ENCODE peak calls at places on chromosomes 6 and 20, in seven cellular contexts. One of them, this sample, is unnamed.

GRCh38 chr20:23497458-23498026 is 6.6 kb downstream of the CST8 start:
- DNase-seq in dorsolateral prefrontal cortex: no peak
- DNase-seq in HCT116: no peak
- DNase-seq in pancreas: no peak
- DNase-seq in neural crest cell: no peak
- DNase-seq in Calu3: no peak
- DNase-seq in GM20000: no peak
- DNase-seq in this sample: no peak

GRCh38 chr20:44357020-44357419 is 1.5 kb downstream of the HNF4A start:
- DNase-seq in dorsolateral prefrontal cortex: no peak
- DNase-seq in HCT116: no peak
- DNase-seq in pancreas: peak
- DNase-seq in neural crest cell: no peak
- DNase-seq in Calu3: no peak
- DNase-seq in GM20000: no peak
- DNase-seq in this sample: no peak

GRCh38 chr6:82364087-82365010 is 732 bp downstream of the TPBG start:
- DNase-seq in dorsolateral prefrontal cortex: peak
- DNase-seq in HCT116: peak
- DNase-seq in pancreas: peak
- DNase-seq in neural crest cell: peak
- DNase-seq in Calu3: peak
- DNase-seq in GM20000: peak
- DNase-seq in this sample: peak

GRCh38 chr6:30151580-30151979 is 9.4 kb downstream of the TRIM10 start:
- DNase-seq in dorsolateral prefrontal cortex: no peak
- DNase-seq in HCT116: no peak
- DNase-seq in pancreas: no peak
- DNase-seq in neural crest cell: no peak
- DNase-seq in Calu3: no peak
- DNase-seq in GM20000: no peak
- DNase-seq in this sample: no peak

GRCh38 chr6:36368921-36369880 is 18.3 kb downstream of the ETV7 start:
- DNase-seq in dorsolateral prefrontal cortex: no peak
- DNase-seq in HCT116: no peak
- DNase-seq in pancreas: no peak
- DNase-seq in neural crest cell: no peak
- DNase-seq in Calu3: peak
- DNase-seq in GM20000: no peak
- DNase-seq in this sample: no peak

GRCh38 chr6:170165085-170165484 is 125.8 kb downstream of the DLL1 start:
- DNase-seq in dorsolateral prefrontal cortex: no peak
- DNase-seq in HCT116: no peak
- DNase-seq in pancreas: no peak
- DNase-seq in neural crest cell: no peak
- DNase-seq in Calu3: no peak
- DNase-seq in GM20000: no peak
- DNase-seq in this sample: no peak

GRCh38 chr6:145009691-145010090 is 724.6 kb downstream of the UTRN start:
- DNase-seq in dorsolateral prefrontal cortex: no peak
- DNase-seq in HCT116: no peak
- DNase-seq in pancreas: no peak
- DNase-seq in neural crest cell: no peak
- DNase-seq in Calu3: no peak
- DNase-seq in GM20000: no peak
- DNase-seq in this sample: no peak

GRCh38 chr6:28336284-28337024 is 506 bp upstream of the ZSCAN31 start:
- DNase-seq in dorsolateral prefrontal cortex: no peak
- DNase-seq in HCT116: no peak
- DNase-seq in pancreas: peak
- DNase-seq in neural crest cell: no peak
- DNase-seq in Calu3: peak
- DNase-seq in GM20000: peak
- DNase-seq in this sample: no peak

GRCh38 chr6:106227612-106228507 is 97.7 kb downstream of the ATG5 start:
- DNase-seq in dorsolateral prefrontal cortex: no peak
- DNase-seq in HCT116: no peak
- DNase-seq in pancreas: no peak
- DNase-seq in neural crest cell: no peak
- DNase-seq in Calu3: no peak
- DNase-seq in GM20000: no peak
- DNase-seq in this sample: no peak

GRCh38 chr20:45822863-45823262 is 4.2 kb downstream of the TNNC2 start:
- DNase-seq in dorsolateral prefrontal cortex: peak
- DNase-seq in HCT116: no peak
- DNase-seq in pancreas: no peak
- DNase-seq in neural crest cell: no peak
- DNase-seq in Calu3: peak
- DNase-seq in GM20000: no peak
- DNase-seq in this sample: no peak

GRCh38 chr6:40860443-40860842 is 178.6 kb downstream of the UNC5CL start:
- DNase-seq in dorsolateral prefrontal cortex: no peak
- DNase-seq in HCT116: no peak
- DNase-seq in pancreas: no peak
- DNase-seq in neural crest cell: no peak
- DNase-seq in Calu3: no peak
- DNase-seq in GM20000: no peak
- DNase-seq in this sample: no peak

GRCh38 chr6:109015185-109015584 is 79.5 kb downstream of the SESN1 start:
- DNase-seq in dorsolateral prefrontal cortex: no peak
- DNase-seq in HCT116: no peak
- DNase-seq in pancreas: no peak
- DNase-seq in neural crest cell: no peak
- DNase-seq in Calu3: no peak
- DNase-seq in GM20000: no peak
- DNase-seq in this sample: no peak
- TF ChIP-seq CTCF in dorsolateral prefrontal cortex: no peak
- TF ChIP-seq CTCF in HCT116: no peak
- TF ChIP-seq CTCF in pancreas: no peak
- TF ChIP-seq CTCF in neural crest cell: no peak
- TF ChIP-seq CTCF in Calu3: no peak
- TF ChIP-seq CTCF in GM20000: no peak
- TF ChIP-seq CTCF in this sample: no peak

DNA sequence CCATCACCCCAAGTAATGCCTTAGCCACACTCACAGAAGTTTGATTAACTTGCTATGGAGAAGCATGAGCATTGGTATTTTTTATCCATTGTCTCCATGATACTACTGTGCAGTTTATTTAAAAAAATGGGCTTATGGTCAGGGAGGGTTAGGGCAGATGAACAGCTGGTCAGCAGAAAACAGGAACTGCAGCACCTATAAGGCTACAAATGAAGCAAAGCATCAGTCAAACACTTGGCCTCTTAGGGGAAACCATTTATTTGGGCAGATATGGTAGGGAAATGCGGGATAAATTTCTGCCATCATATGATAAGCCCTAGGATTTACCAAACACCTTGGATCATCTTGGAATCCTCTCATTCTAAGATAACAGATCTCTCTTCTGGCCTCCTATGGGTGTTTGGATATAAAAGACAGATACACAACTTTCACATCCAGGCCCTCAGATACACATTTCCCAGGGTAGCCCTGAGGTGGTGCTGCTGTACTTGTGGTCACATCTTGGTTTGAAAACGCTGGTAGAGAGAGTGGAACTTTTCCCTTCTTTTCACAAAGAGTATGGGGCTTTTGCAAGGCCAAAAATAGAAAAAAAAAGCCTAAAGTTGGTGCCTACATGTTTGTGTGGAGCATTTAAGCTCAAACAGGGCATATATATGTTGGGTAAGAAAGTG is 42.8 kb upstream of the AHI1 start:
- DNase-seq in dorsolateral prefrontal cortex: peak
- DNase-seq in HCT116: no peak
- DNase-seq in pancreas: no peak
- DNase-seq in neural crest cell: no peak
- DNase-seq in Calu3: peak
- DNase-seq in GM20000: no peak
- DNase-seq in this sample: no peak
- TF ChIP-seq CTCF in dorsolateral prefrontal cortex: no peak
- TF ChIP-seq CTCF in HCT116: no peak
- TF ChIP-seq CTCF in pancreas: no peak
- TF ChIP-seq CTCF in neural crest cell: no peak
- TF ChIP-seq CTCF in Calu3: no peak
- TF ChIP-seq CTCF in GM20000: no peak
- TF ChIP-seq CTCF in this sample: no peak

GRCh38 chr6:109236140-109237081 is 141.1 kb downstream of the CEP57L1 start:
- DNase-seq in dorsolateral prefrontal cortex: peak
- DNase-seq in HCT116: no peak
- DNase-seq in pancreas: peak
- DNase-seq in neural crest cell: no peak
- DNase-seq in Calu3: no peak
- DNase-seq in GM20000: peak
- DNase-seq in this sample: peak
- TF ChIP-seq CTCF in dorsolateral prefrontal cortex: no peak
- TF ChIP-seq CTCF in HCT116: no peak
- TF ChIP-seq CTCF in pancreas: no peak
- TF ChIP-seq CTCF in neural crest cell: peak
- TF ChIP-seq CTCF in Calu3: no peak
- TF ChIP-seq CTCF in GM20000: no peak
- TF ChIP-seq CTCF in this sample: no peak

GRCh38 chr6:114735118-114735730 is 392.4 kb upstream of the HS3ST5 start:
- DNase-seq in dorsolateral prefrontal cortex: no peak
- DNase-seq in HCT116: no peak
- DNase-seq in pancreas: no peak
- DNase-seq in neural crest cell: no peak
- DNase-seq in Calu3: no peak
- DNase-seq in GM20000: no peak
- DNase-seq in this sample: no peak
- TF ChIP-seq CTCF in dorsolateral prefrontal cortex: no peak
- TF ChIP-seq CTCF in HCT116: no peak
- TF ChIP-seq CTCF in pancreas: no peak
- TF ChIP-seq CTCF in neural crest cell: peak
- TF ChIP-seq CTCF in Calu3: no peak
- TF ChIP-seq CTCF in GM20000: no peak
- TF ChIP-seq CTCF in this sample: no peak

GRCh38 chr20:62938105-62938888 is at the start of gene GID8:
- DNase-seq in dorsolateral prefrontal cortex: no peak
- DNase-seq in HCT116: no peak
- DNase-seq in pancreas: no peak
- DNase-seq in neural crest cell: peak
- DNase-seq in Calu3: peak
- DNase-seq in GM20000: no peak
- DNase-seq in this sample: peak
- TF ChIP-seq CTCF in dorsolateral prefrontal cortex: no peak
- TF ChIP-seq CTCF in HCT116: no peak
- TF ChIP-seq CTCF in pancreas: no peak
- TF ChIP-seq CTCF in neural crest cell: no peak
- TF ChIP-seq CTCF in Calu3: no peak
- TF ChIP-seq CTCF in GM20000: no peak
- TF ChIP-seq CTCF in this sample: no peak

DNA sequence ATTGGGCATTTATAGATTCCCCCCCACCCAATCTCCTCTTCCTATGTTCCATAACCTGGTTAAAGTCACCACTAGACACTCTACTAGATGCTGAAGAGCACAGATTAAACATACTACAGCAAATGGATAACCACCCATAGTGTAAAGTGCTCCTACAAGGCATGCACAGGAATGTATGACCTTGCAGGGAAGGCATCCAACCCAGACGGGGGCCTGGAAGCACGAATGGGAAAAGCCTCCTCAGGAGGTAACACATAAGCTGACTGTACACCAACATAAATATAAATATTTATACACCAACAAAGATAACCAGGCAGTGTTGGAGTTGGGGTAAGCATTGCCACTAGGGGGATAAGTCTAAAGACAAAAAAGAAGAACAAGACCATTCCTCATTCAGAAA is 691.7 kb downstream of the GRIK2 start:
- DNase-seq in dorsolateral prefrontal cortex: no peak
- DNase-seq in HCT116: no peak
- DNase-seq in pancreas: no peak
- DNase-seq in neural crest cell: no peak
- DNase-seq in Calu3: no peak
- DNase-seq in GM20000: no peak
- DNase-seq in this sample: no peak
- TF ChIP-seq CTCF in dorsolateral prefrontal cortex: no peak
- TF ChIP-seq CTCF in HCT116: peak
- TF ChIP-seq CTCF in pancreas: no peak
- TF ChIP-seq CTCF in neural crest cell: no peak
- TF ChIP-seq CTCF in Calu3: no peak
- TF ChIP-seq CTCF in GM20000: no peak
- TF ChIP-seq CTCF in this sample: no peak

DNA sequence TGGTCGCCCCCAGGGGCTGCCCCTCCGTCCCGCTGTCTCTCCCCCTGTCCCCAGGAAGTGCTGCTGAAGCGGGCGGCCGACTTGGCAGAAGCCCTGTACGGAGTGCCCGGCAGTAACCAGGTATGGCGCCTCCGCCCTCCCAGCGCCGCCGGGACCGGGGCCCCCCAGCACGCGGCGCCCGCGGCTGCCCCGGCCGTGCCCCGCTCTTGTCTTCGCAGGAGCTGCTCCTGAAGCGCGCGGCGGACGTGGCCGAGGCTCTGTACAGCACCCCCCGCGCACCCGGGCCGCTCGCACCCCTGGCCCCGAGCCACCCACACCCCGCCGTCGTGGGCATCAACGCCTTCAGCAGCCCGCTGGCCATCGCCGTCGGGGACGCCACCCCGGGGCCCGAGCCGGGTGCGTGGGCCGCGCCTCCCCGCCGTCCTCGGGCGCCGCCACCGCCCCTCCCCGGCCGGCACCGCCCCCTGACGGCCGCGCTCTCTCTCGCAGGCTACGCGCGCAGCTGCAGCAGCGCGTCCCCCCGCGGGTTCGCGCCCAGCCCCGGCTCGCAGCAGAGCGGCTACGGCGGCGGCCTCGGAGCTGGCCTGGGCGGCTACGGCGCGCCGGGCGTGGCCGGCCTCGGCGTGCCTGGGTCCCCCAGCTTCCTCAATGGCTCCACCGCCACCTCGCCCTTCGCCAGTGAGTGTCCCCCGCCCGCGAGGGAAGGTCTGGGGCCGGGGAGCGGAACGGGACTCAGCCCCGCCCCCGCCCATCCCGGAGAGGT is 48.4 kb downstream of the CPXM1 start:
- DNase-seq in dorsolateral prefrontal cortex: no peak
- DNase-seq in HCT116: no peak
- DNase-seq in pancreas: no peak
- DNase-seq in neural crest cell: no peak
- DNase-seq in Calu3: peak
- DNase-seq in GM20000: peak
- DNase-seq in this sample: no peak
- TF ChIP-seq CTCF in dorsolateral prefrontal cortex: no peak
- TF ChIP-seq CTCF in HCT116: no peak
- TF ChIP-seq CTCF in pancreas: no peak
- TF ChIP-seq CTCF in neural crest cell: no peak
- TF ChIP-seq CTCF in Calu3: no peak
- TF ChIP-seq CTCF in GM20000: peak
- TF ChIP-seq CTCF in this sample: no peak